ENCODE peak calls at places on chromosomes 5 and 9, in six cellular contexts. W is K562, U is Peyer's patch, O is IMR-90, X is adrenal gland, L is heart left ventricle. A is an unnamed sample.
A peak's percentile ranks its signal among the peaks of the same experiment; 100 is the strongest.

GRCh38 chr9:71796368-71796767 is 28.1 kb upstream of the CEMIP2 start:
- DNase-seq in X (no peak), L (no peak), U (no peak), W (no peak), O (no peak), A (no peak)

GRCh38 chr9:13550519-13550918 is 271.0 kb upstream of the MPDZ start:
- DNase-seq in W (no peak), O (no peak), L (no peak), U (no peak), X (no peak), A (no peak)

GRCh38 chr9:11319477-11320060 is 706.8 kb upstream of the PTPRD start:
- DNase-seq in U (no peak), L (no peak), O (no peak), W (no peak), X (no peak), A (no peak)

GRCh38 chr9:108156270-108156998 is 666.9 kb upstream of the KLF4 start:
- DNase-seq in U (no peak), X (no peak), W (peak; percentile 57), L (no peak), O (no peak), A (no peak)

GRCh38 chr9:131420913-131421312 is 27.0 kb downstream of the PRRC2B start:
- DNase-seq in L (no peak), X (peak; percentile 70), U (no peak), W (no peak), O (peak; percentile 60), A (no peak)

GRCh38 chr9:108552459-108553040 is 303.2 kb downstream of the ACTL7B start:
- DNase-seq in U (no peak), X (peak; percentile 62), W (no peak), O (peak; percentile 23), L (no peak), A (no peak)

GRCh38 chr9:42388846-42389245 is 205.4 kb downstream of the SPATA31A6 start:
- DNase-seq in U (no peak), W (peak; percentile 5), L (no peak), O (no peak), X (no peak), A (no peak)

GRCh38 chr9:79757906-79758669 is 186.3 kb downstream of the TLE4 start:
- DNase-seq in O (peak; percentile 46), X (no peak), W (no peak), U (no peak), L (no peak), A (no peak)

GRCh38 chr9:135213566-135213965 is 126.1 kb downstream of the OLFM1 start:
- DNase-seq in O (no peak), U (no peak), X (no peak), W (no peak), L (no peak), A (peak; percentile 22)

GRCh38 chr9:120742951-120743416 is 28.7 kb upstream of the MEGF9 start:
- DNase-seq in O (peak; percentile 35), L (no peak), W (peak; percentile 47), X (no peak), U (no peak), A (no peak)

GRCh38 chr5:135222771-135223170 is 176.3 kb downstream of the MACROH2A1 start:
- DNase-seq in L (no peak), O (no peak), X (peak; percentile 3), U (no peak), W (no peak), A (peak; percentile 22)
- H3K4me1 ChIP-seq in L (no peaks in the 10 kb centered on the region), O (peaks cover 2% of the 10 kb centered on the region), X (no peaks in the 10 kb centered on the region), U (no peaks in the 10 kb centered on the region), W (peaks cover 13% of the 10 kb centered on the region), A (no peaks in the 10 kb centered on the region)

GRCh38 chr9:101462558-101462957 is 27.0 kb upstream of the ALDOB start:
- DNase-seq in U (no peak), X (peak; percentile 45), W (peak; percentile 52), L (no peak), O (peak; percentile 89), A (no peak)

GRCh38 chr9:101458955-101459631 is 23.5 kb upstream of the ALDOB start:
- DNase-seq in X (no peak), L (no peak), U (no peak), W (peak; percentile 18), O (peak; percentile 83), A (no peak)

GRCh38 chr9:101463397-101463796 is 27.8 kb upstream of the ALDOB start:
- DNase-seq in W (no peak), X (no peak), U (no peak), O (peak; percentile 67), L (no peak), A (no peak)

GRCh38 chr9:101457003-101457402 is 21.4 kb upstream of the ALDOB start:
- DNase-seq in X (no peak), O (no peak), L (no peak), U (no peak), W (no peak), A (no peak)

DNA sequence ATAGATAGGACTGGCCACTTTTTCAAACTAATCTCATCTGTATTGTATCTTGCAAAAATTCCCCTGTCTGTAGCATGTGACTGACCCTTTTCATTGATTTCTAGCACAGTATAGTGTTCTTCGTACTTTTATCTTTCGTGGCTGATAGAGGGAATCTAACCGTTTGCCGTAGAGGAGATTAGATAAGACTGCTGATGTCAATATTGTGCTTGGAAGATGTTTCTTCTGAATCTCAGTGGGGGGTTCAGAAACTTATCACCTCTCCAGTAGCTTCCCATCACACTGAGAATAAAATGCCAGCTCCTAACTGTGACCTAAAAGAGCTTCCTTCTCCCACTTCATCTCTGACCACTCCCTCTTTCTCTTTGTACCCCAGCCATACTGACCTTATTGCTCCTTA is 25.4 kb upstream of the ALDOB start:
- DNase-seq in O (no peak), U (no peak), W (no peak), X (no peak), L (no peak), A (no peak)
- H3K27ac ChIP-seq in O (no peak overlapping the region), U (no peak overlapping the region), W (no peak overlapping the region), X (no peak overlapping the region), L (no peak overlapping the region), A (no peak overlapping the region)

GRCh38 chr5:55307383-55308253 is at the start of the genes DHX29 and MTREX:
- DNase-seq in L (peak; percentile 92), X (peak; percentile 93), U (peak; percentile 86), W (peak; percentile 78), O (peak; percentile 91), A (peak; percentile 96)
- TF ChIP-seq POLR2A in L (no peak), X (peak; percentile 79), U (no peak), W (peak; percentile 96), O (peak; percentile 90), A (peak; percentile 46)

GRCh38 chr5:172749881-172750608 is 20.9 kb downstream of the DUSP1 start:
- DNase-seq in U (no peak), O (no peak), L (peak; percentile 80), W (no peak), X (peak; percentile 45), A (peak; percentile 84)

GRCh38 chr5:172746725-172747124 is 24.3 kb downstream of the DUSP1 start:
- DNase-seq in U (no peak), O (no peak), L (no peak), W (no peak), X (no peak), A (peak; percentile 55)

GRCh38 chr5:172747471-172747870 is 23.5 kb downstream of the DUSP1 start:
- DNase-seq in O (no peak), U (no peak), L (no peak), W (no peak), X (no peak), A (peak; percentile 24)

GRCh38 chr5:172749076-172749475 is 21.9 kb downstream of the DUSP1 start:
- DNase-seq in U (no peak), W (no peak), X (peak; percentile 9), O (no peak), L (no peak), A (peak; percentile 21)

GRCh38 chr5:172748341-172748843 is 22.6 kb downstream of the DUSP1 start:
- DNase-seq in O (no peak), L (peak; percentile 90), W (no peak), X (peak; percentile 70), U (no peak), A (peak; percentile 93)
- H3K4me1 ChIP-seq in O (no peaks in the 10 kb centered on the region), L (peaks cover 31% of the 10 kb centered on the region), W (peaks cover 4% of the 10 kb centered on the region), X (no peaks in the 10 kb centered on the region), U (peaks cover 6% of the 10 kb centered on the region), A (no peaks in the 10 kb centered on the region)

GRCh38 chr5:88686743-88687142 is 196.2 kb downstream of the MEF2C start:
- DNase-seq in W (no peak), O (no peak), U (no peak), L (no peak), X (no peak), A (no peak)
- H3K27ac ChIP-seq in W (no peak overlapping the region), O (no peak overlapping the region), U (no peak overlapping the region), L (no peak overlapping the region), X (no peak overlapping the region), A (no peak overlapping the region)

GRCh38 chr5:172395483-172395882 is 58.8 kb downstream of the SH3PXD2B start:
- DNase-seq in W (no peak), X (peak; percentile 1), U (no peak), L (no peak), O (peak; percentile 57), A (no peak)
- TF ChIP-seq POLR2A in W (no peak), X (no peak), U (no peak), L (no peak), O (no peak), A (no peak)

A was measured in sigmoid colon.